ENCODE peak calls at places on chromosomes 2 and 18, in ten cellular contexts. One of them, this sample, is unnamed.

GRCh38 chr2:143844986-143845385 is 674.9 kb downstream of the ZEB2 start:
- DNase-seq in skeletal muscle cell: no peak
- DNase-seq in substantia nigra: no peak
- DNase-seq in A549: no peak
- DNase-seq in Daoy: no peak
- DNase-seq in CD8-positive, alpha-beta T cell: no peak
- DNase-seq in fibroblast of the conjunctiva: no peak
- DNase-seq in pancreas: no peak
- DNase-seq in foreskin fibroblast: peak; percentile 35
- DNase-seq in stimulated activated CD4-positive, alpha-beta T cell treated with anti-CD3 and anti-CD28 coated beads, TNF-alpha, amount 100 ng/mL, for 1 hour: no peak
- DNase-seq in this sample: no peak

GRCh38 chr2:191206613-191207471 is 38.4 kb upstream of the MYO1B start:
- DNase-seq in skeletal muscle cell: no peak
- DNase-seq in substantia nigra: no peak
- DNase-seq in A549: no peak
- DNase-seq in Daoy: no peak
- DNase-seq in CD8-positive, alpha-beta T cell: peak; percentile 37
- DNase-seq in fibroblast of the conjunctiva: no peak
- DNase-seq in pancreas: no peak
- DNase-seq in foreskin fibroblast: peak; percentile 22
- DNase-seq in stimulated activated CD4-positive, alpha-beta T cell treated with anti-CD3 and anti-CD28 coated beads, TNF-alpha, amount 100 ng/mL, for 1 hour: no peak
- DNase-seq in this sample: no peak

GRCh38 chr18:26480897-26481795 is 67.2 kb downstream of the KCTD1 start:
- DNase-seq in skeletal muscle cell: peak; percentile 86
- DNase-seq in substantia nigra: no peak
- DNase-seq in A549: peak; percentile 95
- DNase-seq in Daoy: peak; percentile 81
- DNase-seq in CD8-positive, alpha-beta T cell: no peak
- DNase-seq in fibroblast of the conjunctiva: peak; percentile 72
- DNase-seq in pancreas: no peak
- DNase-seq in foreskin fibroblast: peak; percentile 84
- DNase-seq in stimulated activated CD4-positive, alpha-beta T cell treated with anti-CD3 and anti-CD28 coated beads, TNF-alpha, amount 100 ng/mL, for 1 hour: no peak
- DNase-seq in this sample: no peak

GRCh38 chr2:81235601-81236000 is 931.0 kb upstream of the LRRTM1 start:
- DNase-seq in skeletal muscle cell: no peak
- DNase-seq in substantia nigra: no peak
- DNase-seq in A549: no peak
- DNase-seq in Daoy: no peak
- DNase-seq in CD8-positive, alpha-beta T cell: no peak
- DNase-seq in fibroblast of the conjunctiva: no peak
- DNase-seq in pancreas: no peak
- DNase-seq in foreskin fibroblast: no peak
- DNase-seq in stimulated activated CD4-positive, alpha-beta T cell treated with anti-CD3 and anti-CD28 coated beads, TNF-alpha, amount 100 ng/mL, for 1 hour: no peak
- DNase-seq in this sample: no peak

GRCh38 chr2:28169492-28169891 is 223.2 kb upstream of the FOSL2 start:
- DNase-seq in skeletal muscle cell: no peak
- DNase-seq in substantia nigra: no peak
- DNase-seq in A549: peak; percentile 23
- DNase-seq in Daoy: no peak
- DNase-seq in CD8-positive, alpha-beta T cell: no peak
- DNase-seq in fibroblast of the conjunctiva: no peak
- DNase-seq in pancreas: no peak
- DNase-seq in foreskin fibroblast: no peak
- DNase-seq in stimulated activated CD4-positive, alpha-beta T cell treated with anti-CD3 and anti-CD28 coated beads, TNF-alpha, amount 100 ng/mL, for 1 hour: no peak
- DNase-seq in this sample: no peak

GRCh38 chr18:41075212-41075611 is 879.8 kb upstream of the PIK3C3 start:
- DNase-seq in skeletal muscle cell: peak; percentile 63
- DNase-seq in substantia nigra: no peak
- DNase-seq in A549: peak; percentile 1
- DNase-seq in Daoy: no peak
- DNase-seq in CD8-positive, alpha-beta T cell: no peak
- DNase-seq in fibroblast of the conjunctiva: no peak
- DNase-seq in pancreas: no peak
- DNase-seq in foreskin fibroblast: peak; percentile 74
- DNase-seq in stimulated activated CD4-positive, alpha-beta T cell treated with anti-CD3 and anti-CD28 coated beads, TNF-alpha, amount 100 ng/mL, for 1 hour: no peak
- DNase-seq in this sample: no peak

GRCh38 chr2:196957442-196957841 is 30.9 kb upstream of the PGAP1 start:
- DNase-seq in skeletal muscle cell: no peak
- DNase-seq in substantia nigra: no peak
- DNase-seq in A549: no peak
- DNase-seq in Daoy: no peak
- DNase-seq in CD8-positive, alpha-beta T cell: no peak
- DNase-seq in fibroblast of the conjunctiva: no peak
- DNase-seq in pancreas: no peak
- DNase-seq in foreskin fibroblast: no peak
- DNase-seq in stimulated activated CD4-positive, alpha-beta T cell treated with anti-CD3 and anti-CD28 coated beads, TNF-alpha, amount 100 ng/mL, for 1 hour: no peak
- DNase-seq in this sample: no peak

GRCh38 chr2:181218271-181218935 is 238.0 kb downstream of the UBE2E3 start:
- DNase-seq in skeletal muscle cell: no peak
- DNase-seq in substantia nigra: no peak
- DNase-seq in A549: no peak
- DNase-seq in Daoy: no peak
- DNase-seq in CD8-positive, alpha-beta T cell: no peak
- DNase-seq in fibroblast of the conjunctiva: no peak
- DNase-seq in pancreas: no peak
- DNase-seq in foreskin fibroblast: no peak
- DNase-seq in stimulated activated CD4-positive, alpha-beta T cell treated with anti-CD3 and anti-CD28 coated beads, TNF-alpha, amount 100 ng/mL, for 1 hour: no peak
- DNase-seq in this sample: no peak

GRCh38 chr18:6414723-6415362 is at the start of gene L3MBTL4:
- DNase-seq in skeletal muscle cell: no peak
- DNase-seq in substantia nigra: peak; percentile 17
- DNase-seq in A549: no peak
- DNase-seq in Daoy: peak; percentile 49
- DNase-seq in CD8-positive, alpha-beta T cell: no peak
- DNase-seq in fibroblast of the conjunctiva: no peak
- DNase-seq in pancreas: peak; percentile 66
- DNase-seq in foreskin fibroblast: peak; percentile 11
- DNase-seq in stimulated activated CD4-positive, alpha-beta T cell treated with anti-CD3 and anti-CD28 coated beads, TNF-alpha, amount 100 ng/mL, for 1 hour: no peak
- DNase-seq in this sample: no peak

GRCh38 chr2:241161646-241162281 is 11.5 kb downstream of the PPP1R7 start:
- DNase-seq in skeletal muscle cell: peak; percentile 91
- DNase-seq in substantia nigra: no peak
- DNase-seq in A549: no peak
- DNase-seq in Daoy: peak; percentile 77
- DNase-seq in CD8-positive, alpha-beta T cell: no peak
- DNase-seq in fibroblast of the conjunctiva: peak; percentile 92
- DNase-seq in pancreas: peak; percentile 19
- DNase-seq in foreskin fibroblast: peak; percentile 95
- DNase-seq in stimulated activated CD4-positive, alpha-beta T cell treated with anti-CD3 and anti-CD28 coated beads, TNF-alpha, amount 100 ng/mL, for 1 hour: no peak
- DNase-seq in this sample: peak; percentile 63

GRCh38 chr18:75456277-75456676 is 28.8 kb upstream of the SMIM21 start:
- DNase-seq in skeletal muscle cell: no peak
- DNase-seq in substantia nigra: no peak
- DNase-seq in A549: no peak
- DNase-seq in Daoy: no peak
- DNase-seq in CD8-positive, alpha-beta T cell: no peak
- DNase-seq in fibroblast of the conjunctiva: no peak
- DNase-seq in pancreas: no peak
- DNase-seq in foreskin fibroblast: peak; percentile 63
- DNase-seq in stimulated activated CD4-positive, alpha-beta T cell treated with anti-CD3 and anti-CD28 coated beads, TNF-alpha, amount 100 ng/mL, for 1 hour: no peak
- DNase-seq in this sample: no peak

GRCh38 chr2:174681099-174681982 is 82.9 kb downstream of the CHRNA1 start:
- DNase-seq in skeletal muscle cell: no peak
- DNase-seq in substantia nigra: no peak
- DNase-seq in A549: peak; percentile 53
- DNase-seq in Daoy: peak; percentile 33
- DNase-seq in CD8-positive, alpha-beta T cell: no peak
- DNase-seq in fibroblast of the conjunctiva: peak; percentile 29
- DNase-seq in pancreas: no peak
- DNase-seq in foreskin fibroblast: peak; percentile 66
- DNase-seq in stimulated activated CD4-positive, alpha-beta T cell treated with anti-CD3 and anti-CD28 coated beads, TNF-alpha, amount 100 ng/mL, for 1 hour: no peak
- DNase-seq in this sample: no peak

GRCh38 chr2:131394147-131394931 is 30.4 kb upstream of the RAB6D start:
- DNase-seq in skeletal muscle cell: no peak
- DNase-seq in substantia nigra: no peak
- DNase-seq in A549: no peak
- DNase-seq in Daoy: no peak
- DNase-seq in CD8-positive, alpha-beta T cell: no peak
- DNase-seq in fibroblast of the conjunctiva: no peak
- DNase-seq in pancreas: no peak
- DNase-seq in foreskin fibroblast: peak; percentile 23
- DNase-seq in stimulated activated CD4-positive, alpha-beta T cell treated with anti-CD3 and anti-CD28 coated beads, TNF-alpha, amount 100 ng/mL, for 1 hour: no peak
- DNase-seq in this sample: no peak

GRCh38 chr18:26655614-26656400 is 107.5 kb upstream of the KCTD1 start:
- DNase-seq in skeletal muscle cell: no peak
- DNase-seq in substantia nigra: peak; percentile 19
- DNase-seq in A549: peak; percentile 75
- DNase-seq in Daoy: peak; percentile 73
- DNase-seq in CD8-positive, alpha-beta T cell: no peak
- DNase-seq in fibroblast of the conjunctiva: no peak
- DNase-seq in pancreas: peak; percentile 70
- DNase-seq in foreskin fibroblast: peak; percentile 82
- DNase-seq in stimulated activated CD4-positive, alpha-beta T cell treated with anti-CD3 and anti-CD28 coated beads, TNF-alpha, amount 100 ng/mL, for 1 hour: no peak
- DNase-seq in this sample: peak; percentile 43

GRCh38 chr2:72942881-72943418 is 25.6 kb downstream of the EMX1 start:
- DNase-seq in skeletal muscle cell: no peak
- DNase-seq in substantia nigra: no peak
- DNase-seq in A549: no peak
- DNase-seq in Daoy: no peak
- DNase-seq in CD8-positive, alpha-beta T cell: no peak
- DNase-seq in fibroblast of the conjunctiva: no peak
- DNase-seq in pancreas: no peak
- DNase-seq in foreskin fibroblast: no peak
- DNase-seq in stimulated activated CD4-positive, alpha-beta T cell treated with anti-CD3 and anti-CD28 coated beads, TNF-alpha, amount 100 ng/mL, for 1 hour: no peak
- DNase-seq in this sample: no peak

GRCh38 chr2:169756342-169756741 is 22.7 kb downstream of the KLHL23 start:
- DNase-seq in skeletal muscle cell: no peak
- DNase-seq in substantia nigra: no peak
- DNase-seq in A549: no peak
- DNase-seq in Daoy: no peak
- DNase-seq in CD8-positive, alpha-beta T cell: no peak
- DNase-seq in fibroblast of the conjunctiva: no peak
- DNase-seq in pancreas: no peak
- DNase-seq in foreskin fibroblast: no peak
- DNase-seq in stimulated activated CD4-positive, alpha-beta T cell treated with anti-CD3 and anti-CD28 coated beads, TNF-alpha, amount 100 ng/mL, for 1 hour: no peak
- DNase-seq in this sample: no peak

GRCh38 chr2:218959141-218959731 is at the start of gene CDK5R2:
- DNase-seq in skeletal muscle cell: peak; percentile 26
- DNase-seq in substantia nigra: peak; percentile 50
- DNase-seq in A549: peak; percentile 88
- DNase-seq in Daoy: peak; percentile 94
- DNase-seq in CD8-positive, alpha-beta T cell: peak; percentile 61
- DNase-seq in fibroblast of the conjunctiva: peak; percentile 56
- DNase-seq in pancreas: peak; percentile 69
- DNase-seq in foreskin fibroblast: peak; percentile 89
- DNase-seq in stimulated activated CD4-positive, alpha-beta T cell treated with anti-CD3 and anti-CD28 coated beads, TNF-alpha, amount 100 ng/mL, for 1 hour: peak; percentile 18
- DNase-seq in this sample: peak; percentile 37

GRCh38 chr2:238462782-238463396 is 36.2 kb downstream of the ASB1 start:
- DNase-seq in skeletal muscle cell: no peak
- DNase-seq in substantia nigra: no peak
- DNase-seq in A549: peak; percentile 64
- DNase-seq in Daoy: peak; percentile 28
- DNase-seq in CD8-positive, alpha-beta T cell: no peak
- DNase-seq in fibroblast of the conjunctiva: peak; percentile 36
- DNase-seq in pancreas: no peak
- DNase-seq in foreskin fibroblast: peak; percentile 71
- DNase-seq in stimulated activated CD4-positive, alpha-beta T cell treated with anti-CD3 and anti-CD28 coated beads, TNF-alpha, amount 100 ng/mL, for 1 hour: no peak
- DNase-seq in this sample: no peak

GRCh38 chr2:240615830-240616547 is 9.3 kb upstream of the GPR35 start:
- DNase-seq in skeletal muscle cell: no peak
- DNase-seq in substantia nigra: no peak
- DNase-seq in A549: no peak
- DNase-seq in Daoy: no peak
- DNase-seq in CD8-positive, alpha-beta T cell: no peak
- DNase-seq in fibroblast of the conjunctiva: no peak
- DNase-seq in pancreas: no peak
- DNase-seq in foreskin fibroblast: no peak
- DNase-seq in stimulated activated CD4-positive, alpha-beta T cell treated with anti-CD3 and anti-CD28 coated beads, TNF-alpha, amount 100 ng/mL, for 1 hour: no peak
- DNase-seq in this sample: no peak

GRCh38 chr18:415627-416612 is 84.6 kb downstream of the COLEC12 start:
- DNase-seq in skeletal muscle cell: no peak
- DNase-seq in substantia nigra: no peak
- DNase-seq in A549: no peak
- DNase-seq in Daoy: peak; percentile 69
- DNase-seq in CD8-positive, alpha-beta T cell: no peak
- DNase-seq in fibroblast of the conjunctiva: no peak
- DNase-seq in pancreas: no peak
- DNase-seq in foreskin fibroblast: peak; percentile 75
- DNase-seq in stimulated activated CD4-positive, alpha-beta T cell treated with anti-CD3 and anti-CD28 coated beads, TNF-alpha, amount 100 ng/mL, for 1 hour: no peak
- DNase-seq in this sample: no peak

GRCh38 chr2:113158884-113159553 is 14.8 kb upstream of the PSD4 start:
- DNase-seq in skeletal muscle cell: peak; percentile 30
- DNase-seq in substantia nigra: no peak
- DNase-seq in A549: no peak
- DNase-seq in Daoy: no peak
- DNase-seq in CD8-positive, alpha-beta T cell: no peak
- DNase-seq in fibroblast of the conjunctiva: peak; percentile 48
- DNase-seq in pancreas: peak; percentile 7
- DNase-seq in foreskin fibroblast: peak; percentile 36
- DNase-seq in stimulated activated CD4-positive, alpha-beta T cell treated with anti-CD3 and anti-CD28 coated beads, TNF-alpha, amount 100 ng/mL, for 1 hour: no peak
- DNase-seq in this sample: no peak

GRCh38 chr18:2958819-2959298 is 54.1 kb downstream of the LPIN2 start:
- DNase-seq in skeletal muscle cell: peak; percentile 40
- DNase-seq in substantia nigra: no peak
- DNase-seq in A549: no peak
- DNase-seq in Daoy: no peak
- DNase-seq in CD8-positive, alpha-beta T cell: no peak
- DNase-seq in fibroblast of the conjunctiva: no peak
- DNase-seq in pancreas: no peak
- DNase-seq in foreskin fibroblast: peak; percentile 61
- DNase-seq in stimulated activated CD4-positive, alpha-beta T cell treated with anti-CD3 and anti-CD28 coated beads, TNF-alpha, amount 100 ng/mL, for 1 hour: no peak
- DNase-seq in this sample: no peak

GRCh38 chr2:154600931-154601494 is 97.5 kb upstream of the KCNJ3 start:
- DNase-seq in skeletal muscle cell: no peak
- DNase-seq in substantia nigra: no peak
- DNase-seq in A549: no peak
- DNase-seq in Daoy: no peak
- DNase-seq in CD8-positive, alpha-beta T cell: no peak
- DNase-seq in fibroblast of the conjunctiva: no peak
- DNase-seq in pancreas: no peak
- DNase-seq in foreskin fibroblast: no peak
- DNase-seq in stimulated activated CD4-positive, alpha-beta T cell treated with anti-CD3 and anti-CD28 coated beads, TNF-alpha, amount 100 ng/mL, for 1 hour: no peak
- DNase-seq in this sample: no peak

GRCh38 chr18:52652451-52652850 is 312.5 kb downstream of the DCC start:
- DNase-seq in skeletal muscle cell: no peak
- DNase-seq in substantia nigra: no peak
- DNase-seq in A549: no peak
- DNase-seq in Daoy: no peak
- DNase-seq in CD8-positive, alpha-beta T cell: no peak
- DNase-seq in fibroblast of the conjunctiva: no peak
- DNase-seq in pancreas: no peak
- DNase-seq in foreskin fibroblast: peak; percentile 1
- DNase-seq in stimulated activated CD4-positive, alpha-beta T cell treated with anti-CD3 and anti-CD28 coated beads, TNF-alpha, amount 100 ng/mL, for 1 hour: no peak
- DNase-seq in this sample: no peak

GRCh38 chr2:237258146-237258545 is 155.8 kb downstream of the COL6A3 start:
- DNase-seq in skeletal muscle cell: no peak
- DNase-seq in substantia nigra: no peak
- DNase-seq in A549: no peak
- DNase-seq in Daoy: peak; percentile 38
- DNase-seq in CD8-positive, alpha-beta T cell: no peak
- DNase-seq in fibroblast of the conjunctiva: no peak
- DNase-seq in pancreas: no peak
- DNase-seq in foreskin fibroblast: peak; percentile 54
- DNase-seq in stimulated activated CD4-positive, alpha-beta T cell treated with anti-CD3 and anti-CD28 coated beads, TNF-alpha, amount 100 ng/mL, for 1 hour: no peak
- DNase-seq in this sample: no peak

GRCh38 chr2:43758738-43759137 is 15.1 kb upstream of the DYNC2LI1 start:
- DNase-seq in skeletal muscle cell: peak; percentile 73
- DNase-seq in substantia nigra: no peak
- DNase-seq in A549: peak; percentile 19
- DNase-seq in Daoy: peak; percentile 69
- DNase-seq in CD8-positive, alpha-beta T cell: no peak
- DNase-seq in fibroblast of the conjunctiva: no peak
- DNase-seq in pancreas: no peak
- DNase-seq in foreskin fibroblast: no peak
- DNase-seq in stimulated activated CD4-positive, alpha-beta T cell treated with anti-CD3 and anti-CD28 coated beads, TNF-alpha, amount 100 ng/mL, for 1 hour: no peak
- DNase-seq in this sample: no peak

GRCh38 chr2:154698238-154698788 is at the start of gene KCNJ3:
- DNase-seq in skeletal muscle cell: no peak
- DNase-seq in substantia nigra: no peak
- DNase-seq in A549: no peak
- DNase-seq in Daoy: no peak
- DNase-seq in CD8-positive, alpha-beta T cell: no peak
- DNase-seq in fibroblast of the conjunctiva: no peak
- DNase-seq in pancreas: no peak
- DNase-seq in foreskin fibroblast: peak; percentile 28
- DNase-seq in stimulated activated CD4-positive, alpha-beta T cell treated with anti-CD3 and anti-CD28 coated beads, TNF-alpha, amount 100 ng/mL, for 1 hour: no peak
- DNase-seq in this sample: no peak

GRCh38 chr2:135916232-135916631 is 40.0 kb upstream of the MCM6 start:
- DNase-seq in skeletal muscle cell: no peak
- DNase-seq in substantia nigra: no peak
- DNase-seq in A549: peak; percentile 35
- DNase-seq in Daoy: peak; percentile 7
- DNase-seq in CD8-positive, alpha-beta T cell: peak; percentile 20
- DNase-seq in fibroblast of the conjunctiva: peak; percentile 8
- DNase-seq in pancreas: no peak
- DNase-seq in foreskin fibroblast: peak; percentile 53
- DNase-seq in stimulated activated CD4-positive, alpha-beta T cell treated with anti-CD3 and anti-CD28 coated beads, TNF-alpha, amount 100 ng/mL, for 1 hour: no peak
- DNase-seq in this sample: no peak

This sample was measured in C1 segment of cervical spinal cord.